ENCODE peak calls at places on chromosome 11, in nine cellular contexts. B, G, K, U, I, A, W, Z and S are unnamed samples.

GRCh38 chr11:119910056-119910455 is 181.1 kb upstream of the NECTIN1 start:
- DNase-seq in B (no peak), G (no peak), K (no peak), U (no peak), I (no peak), A (no peak), W (no peak), Z (no peak), S (no peak)

GRCh38 chr11:128886401-128887119 is 4.6 kb upstream of the KCNJ5 start:
- DNase-seq in B (no peak), G (peak; percentile 28), K (no peak), U (no peak), I (no peak), A (no peak), W (no peak), Z (no peak), S (no peak)

GRCh38 chr11:1148752-1149180 is 9.0 kb upstream of the MUC5AC start:
- DNase-seq in B (no peak), G (no peak), K (no peak), U (no peak), I (no peak), A (no peak), W (no peak), Z (no peak), S (no peak)

GRCh38 chr11:380491-380890 is 11.2 kb downstream of the B4GALNT4 start:
- DNase-seq in B (no peak), G (no peak), K (no peak), U (no peak), I (no peak), A (no peak), W (no peak), Z (no peak), S (no peak)

GRCh38 chr11:117600261-117600783 is 196.7 kb downstream of the DSCAML1 start:
- DNase-seq in B (no peak), G (no peak), K (no peak), U (no peak), I (no peak), A (peak; percentile 28), W (no peak), Z (no peak), S (no peak)

GRCh38 chr11:67120881-67121710 is 2.0 kb downstream of the KDM2A start:
- DNase-seq in B (no peak), G (no peak), K (peak; percentile 43), U (no peak), I (no peak), A (no peak), W (no peak), Z (no peak), S (no peak)

GRCh38 chr11:69129647-69130046 is 26.1 kb upstream of the SMIM38 start:
- DNase-seq in B (no peak), G (no peak), K (no peak), U (no peak), I (no peak), A (no peak), W (no peak), Z (no peak), S (no peak)

GRCh38 chr11:8989411-8989810 is 14.4 kb downstream of the NRIP3 start:
- DNase-seq in B (no peak), G (no peak), K (no peak), U (no peak), I (no peak), A (no peak), W (no peak), Z (no peak), S (no peak)

GRCh38 chr11:78313898-78314297 is 103.7 kb downstream of the GAB2 start:
- DNase-seq in B (no peak), G (no peak), K (no peak), U (no peak), I (no peak), A (no peak), W (no peak), Z (no peak), S (no peak)

GRCh38 chr11:130418756-130419155 is 9.7 kb downstream of the ADAMTS8 start:
- DNase-seq in B (no peak), G (no peak), K (no peak), U (no peak), I (no peak), A (no peak), W (no peak), Z (no peak), S (no peak)

GRCh38 chr11:35477871-35478270 is 47.5 kb downstream of the PAMR1 start:
- DNase-seq in B (no peak), G (no peak), K (no peak), U (no peak), I (no peak), A (no peak), W (no peak), Z (no peak), S (no peak)

GRCh38 chr11:64799925-64800632 is 2.9 kb downstream of the MAP4K2 start:
- DNase-seq in B (no peak), G (no peak), K (no peak), U (no peak), I (no peak), A (no peak), W (no peak), Z (no peak), S (no peak)